ENCODE peak calls at places on chromosomes 7 and 10, in ten cellular contexts. T is mammary epithelial cell; F is GM12865; W is esophagus squamous epithelium; Q is spleen; H is psoas muscle; G is prostate gland; E is Panc1; O is activated effector memory CD4-positive, alpha-beta T cell treated with anti-CD3 and anti-CD28 coated beads, Interleukin-2, amount 50 U/mL, for 16 hours; L is CD4-positive, alpha-beta T cell. C is an unnamed sample.

GRCh38 chr7:154259396-154259795 is 207.2 kb downstream of the DPP6 start:
- DNase-seq in T (no peak), F (no peak), W (no peak), Q (no peak), H (no peak), G (no peak), E (no peak), O (no peak), L (no peak), C (no peak)

GRCh38 chr7:121557034-121557892 is 161.2 kb upstream of the FAM3C start:
- DNase-seq in T (peak; percentile 51), F (no peak), W (no peak), Q (no peak), H (no peak), G (no peak), E (no peak), O (no peak), L (no peak), C (no peak)

GRCh38 chr7:129522971-129523340 is 20.6 kb downstream of the SMKR1 start:
- DNase-seq in T (no peak), F (no peak), W (no peak), Q (peak; percentile 63), H (no peak), G (no peak), E (no peak), O (no peak), L (no peak), C (no peak)

GRCh38 chr10:114379631-114380041 is 24.7 kb downstream of the AFAP1L2 start:
- DNase-seq in T (no peak), F (no peak), W (no peak), Q (no peak), H (no peak), G (no peak), E (no peak), O (no peak), L (no peak), C (no peak)

GRCh38 chr10:12975266-12975665 is 26.2 kb downstream of the CCDC3 start:
- DNase-seq in T (peak; percentile 15), F (peak; percentile 3), W (no peak), Q (no peak), H (no peak), G (no peak), E (no peak), O (no peak), L (no peak), C (peak; percentile 10)

GRCh38 chr10:75772153-75772887 is 340.9 kb downstream of the LRMDA start:
- DNase-seq in T (no peak), F (peak; percentile 41), W (no peak), Q (no peak), H (no peak), G (no peak), E (no peak), O (no peak), L (no peak), C (peak; percentile 70)

GRCh38 chr7:100137851-100138760 is 10.6 kb upstream of the LAMTOR4 start:
- DNase-seq in T (no peak), F (peak; percentile 52), W (no peak), Q (peak; percentile 23), H (no peak), G (no peak), E (no peak), O (no peak), L (no peak), C (no peak)

GRCh38 chr7:159070422-159071148 is 74.1 kb downstream of the VIPR2 start:
- DNase-seq in T (no peak), F (peak; percentile 33), W (no peak), Q (no peak), H (no peak), G (no peak), E (no peak), O (no peak), L (peak; percentile 10), C (no peak)

GRCh38 chr7:111282626-111283025 is 191.7 kb downstream of the LRRN3 start:
- DNase-seq in T (no peak), F (no peak), W (no peak), Q (no peak), H (no peak), G (no peak), E (no peak), O (no peak), L (no peak), C (no peak)

GRCh38 chr10:61929555-61929954 is 28.1 kb downstream of the ARID5B start:
- DNase-seq in T (no peak), F (no peak), W (no peak), Q (no peak), H (no peak), G (no peak), E (no peak), O (no peak), L (no peak), C (no peak)

GRCh38 chr7:108526768-108527017 is 758 bp upstream of the PNPLA8 start:
- DNase-seq in T (no peak), F (no peak), W (no peak), Q (no peak), H (no peak), G (no peak), E (no peak), O (no peak), L (no peak), C (no peak)

GRCh38 chr10:104288355-104288754 is 19.4 kb downstream of the GSTO2 start:
- DNase-seq in T (no peak), F (no peak), W (no peak), Q (no peak), H (no peak), G (peak; percentile 16), E (no peak), O (no peak), L (no peak), C (no peak)

GRCh38 chr10:60291354-60291930 is 98.2 kb downstream of the ANK3 start:
- DNase-seq in T (no peak), F (no peak), W (no peak), Q (no peak), H (no peak), G (no peak), E (no peak), O (no peak), L (no peak), C (no peak)

C was measured in MM.1S.